ENCODE peak calls at places on chromosomes 3 and 15, in four cellular contexts. S, E, U and Z are unnamed samples.

GRCh38 chr3:57164217-57164605 is 942 bp downstream of the IL17RD start:
- DNase-seq in S (peak; percentile 29), E (peak; percentile 74), U (peak; percentile 26), Z (peak; percentile 66)

GRCh38 chr3:169812844-169813677 is at the start of the genes LRRC34 and LRRIQ4:
- DNase-seq in S (peak; percentile 69), E (peak; percentile 82), U (peak; percentile 82), Z (peak; percentile 89)

GRCh38 chr3:194967126-194968117 is 281.7 kb downstream of the FAM43A start:
- DNase-seq in S (peak; percentile 4), E (no peak), U (no peak), Z (no peak)

GRCh38 chr15:67766963-67767362 is 58.3 kb upstream of the SKOR1 start:
- DNase-seq in S (no peak), E (no peak), U (no peak), Z (no peak)

GRCh38 chr15:50593761-50594160 is 47.3 kb upstream of the USP50 start:
- DNase-seq in S (no peak), E (no peak), U (no peak), Z (no peak)

GRCh38 chr3:79139395-79140060 is 628.3 kb downstream of the ROBO1 start:
- DNase-seq in S (no peak), E (no peak), U (no peak), Z (no peak)

GRCh38 chr3:13022348-13023250 is 50.6 kb downstream of the IQSEC1 start:
- DNase-seq in S (peak; percentile 39), E (peak; percentile 91), U (no peak), Z (peak; percentile 53)

GRCh38 chr15:58066042-58066867 is 744 bp upstream of the ALDH1A2 start:
- DNase-seq in S (peak; percentile 70), E (peak; percentile 77), U (peak; percentile 66), Z (peak; percentile 73)

GRCh38 chr15:63600001-63600645 is 2.9 kb downstream of the FBXL22 start:
- DNase-seq in S (no peak), E (peak; percentile 49), U (no peak), Z (no peak)

GRCh38 chr3:30668051-30668609 is 61.7 kb downstream of the TGFBR2 start:
- DNase-seq in S (no peak), E (no peak), U (no peak), Z (no peak)

GRCh38 chr3:18443670-18444596 is 18.8 kb upstream of the SATB1 start:
- DNase-seq in S (peak; percentile 33), E (peak; percentile 27), U (peak; percentile 31), Z (no peak)

GRCh38 chr3:42688016-42688415 is 2.7 kb downstream of the KLHL40 start:
- DNase-seq in S (no peak), E (no peak), U (no peak), Z (no peak)

GRCh38 chr3:46709147-46709654 is 8.0 kb downstream of the TMIE start:
- DNase-seq in S (no peak), E (no peak), U (no peak), Z (no peak)

GRCh38 chr15:80931191-80931590 is 58.4 kb downstream of the MESD start:
- DNase-seq in S (no peak), E (no peak), U (no peak), Z (no peak)

GRCh38 chr3:56347219-56347871 is 120.9 kb downstream of the ERC2 start:
- DNase-seq in S (peak; percentile 45), E (no peak), U (peak; percentile 10), Z (peak; percentile 49)

GRCh38 chr3:51682079-51682478 is 11.0 kb downstream of the TEX264 start:
- DNase-seq in S (peak; percentile 56), E (peak; percentile 81), U (peak; percentile 74), Z (peak; percentile 90)

GRCh38 chr3:177208223-177208622 is 10.9 kb upstream of the TBL1XR1 start:
- DNase-seq in S (no peak), E (no peak), U (no peak), Z (no peak)

GRCh38 chr3:38552364-38552763 is 56.2 kb downstream of the EXOG start:
- DNase-seq in S (peak; percentile 14), E (no peak), U (no peak), Z (no peak)

GRCh38 chr3:122102191-122102935 is 47.2 kb downstream of the CD86 start:
- DNase-seq in S (no peak), E (no peak), U (no peak), Z (no peak)

GRCh38 chr3:138834359-138835176 is at the start of gene PIK3CB:
- DNase-seq in S (peak; percentile 92), E (peak; percentile 96), U (peak; percentile 93), Z (peak; percentile 89)
- TF ChIP-seq POLR2A in S (no peak), E (peak; percentile 83), U (peak; percentile 88), Z (no peak)

GRCh38 chr15:42155546-42156265 is 730 bp downstream of the PLA2G4F start:
- DNase-seq in S (peak; percentile 84), E (no peak), U (peak; percentile 76), Z (no peak)

GRCh38 chr15:42157981-42158765 is 1.7 kb upstream of the PLA2G4F start:
- DNase-seq in S (peak; percentile 11), E (no peak), U (no peak), Z (no peak)

GRCh38 chr15:42157381-42157780 is 945 bp upstream of the PLA2G4F start:
- DNase-seq in S (peak; percentile 22), E (no peak), U (no peak), Z (no peak)

GRCh38 chr15:42154576-42155355 is 1.7 kb downstream of the PLA2G4F start:
- DNase-seq in S (no peak), E (no peak), U (no peak), Z (no peak)

GRCh38 chr15:42156266-42156922 is at the start of gene PLA2G4F:
- DNase-seq in S (peak; percentile 82), E (peak; percentile 54), U (peak; percentile 83), Z (no peak)
- TF ChIP-seq POLR2A in S (no peak), E (no peak), U (peak; percentile 80), Z (no peak)

DNA sequence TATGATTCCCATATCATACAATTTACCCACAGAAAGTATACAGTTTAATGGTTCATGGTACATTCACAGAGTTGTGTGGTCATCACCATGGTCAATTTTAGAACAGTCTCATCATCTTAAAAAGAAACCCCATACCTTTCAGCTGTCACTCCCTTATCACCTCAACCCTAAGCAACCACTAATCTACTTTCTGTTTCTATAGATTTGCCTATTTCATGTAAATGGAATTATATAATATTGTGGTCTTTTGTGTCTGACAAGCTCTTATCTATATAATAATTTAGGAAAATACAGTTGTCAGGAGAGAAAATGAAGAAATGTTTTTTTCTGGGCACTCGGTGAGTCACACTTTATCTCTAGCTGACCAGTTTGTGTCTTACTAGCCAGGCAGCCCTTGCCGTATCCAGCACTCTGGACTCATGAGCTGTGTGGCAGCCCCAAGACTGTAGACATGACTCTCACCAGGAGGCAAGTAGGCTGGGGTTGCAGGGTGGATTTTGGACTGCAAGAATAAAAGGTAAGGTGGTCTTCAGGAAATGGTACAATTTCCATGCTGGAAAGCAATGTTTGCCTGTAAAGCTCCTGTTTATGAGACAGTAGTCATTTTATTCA is 234.6 kb downstream of the THRB start:
- DNase-seq in S (peak; percentile 36), E (peak; percentile 25), U (no peak), Z (no peak)
- TF ChIP-seq POLR2A in S (no peak), E (no peak), U (no peak), Z (no peak)

GRCh38 chr3:190346541-190346940 is 24.3 kb upstream of the CLDN1 start:
- DNase-seq in S (no peak), E (no peak), U (no peak), Z (no peak)

GRCh38 chr3:190340071-190340470 is 17.8 kb upstream of the CLDN1 start:
- DNase-seq in S (no peak), E (no peak), U (no peak), Z (no peak)

GRCh38 chr3:190345027-190345821 is 23.0 kb upstream of the CLDN1 start:
- DNase-seq in S (no peak), E (peak; percentile 27), U (no peak), Z (no peak)

GRCh38 chr3:190345878-190346277 is 23.6 kb upstream of the CLDN1 start:
- DNase-seq in S (no peak), E (no peak), U (no peak), Z (no peak)
- TF ChIP-seq POLR2A in S (no peak), E (no peak), U (no peak), Z (no peak)

GRCh38 chr15:61404567-61404966 is 175.5 kb upstream of the RORA start:
- DNase-seq in S (no peak), E (no peak), U (no peak), Z (no peak)
- TF ChIP-seq POLR2A in S (no peak), E (no peak), U (no peak), Z (no peak)

DNA sequence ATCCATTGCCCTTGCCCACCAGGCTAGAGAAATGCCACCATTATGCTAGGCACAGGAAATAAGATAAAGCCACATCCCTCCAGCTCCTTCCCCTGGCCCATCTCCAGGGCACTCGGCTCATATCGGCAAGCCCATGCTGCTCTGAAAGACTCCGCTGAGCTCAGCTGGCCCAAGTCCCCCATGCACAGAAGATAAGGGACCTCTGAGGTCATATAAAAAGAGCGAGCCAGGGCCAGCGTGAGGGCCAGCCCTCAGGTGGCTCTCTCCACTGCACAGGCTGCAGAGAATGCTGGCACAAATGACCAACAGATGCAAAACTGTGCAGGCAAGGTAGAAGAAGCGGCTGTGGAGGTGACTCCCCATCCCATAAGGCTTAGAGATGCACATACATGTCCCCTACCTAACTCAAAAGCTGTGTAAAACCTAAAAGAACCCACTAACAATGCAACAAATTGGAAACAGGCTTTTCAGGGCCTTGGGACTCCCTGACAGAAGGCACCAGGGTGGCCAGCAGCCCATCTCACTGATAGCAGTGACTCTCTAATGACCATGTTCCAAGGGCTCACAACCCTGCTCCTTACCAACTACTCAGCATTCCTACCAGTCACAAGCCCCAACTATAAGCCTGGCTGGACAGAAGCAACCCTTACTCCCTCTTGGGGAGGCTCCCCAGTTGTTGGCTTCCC is 3.0 kb downstream of the RAB6B start:
- DNase-seq in S (no peak), E (peak; percentile 91), U (no peak), Z (peak; percentile 67)
- TF ChIP-seq POLR2A in S (no peak), E (no peak), U (no peak), Z (no peak)

GRCh38 chr3:168157903-168158302 is 62.2 kb upstream of the GOLIM4 start:
- DNase-seq in S (no peak), E (no peak), U (no peak), Z (no peak)
- TF ChIP-seq POLR2A in S (no peak), E (no peak), U (no peak), Z (no peak)

DNA sequence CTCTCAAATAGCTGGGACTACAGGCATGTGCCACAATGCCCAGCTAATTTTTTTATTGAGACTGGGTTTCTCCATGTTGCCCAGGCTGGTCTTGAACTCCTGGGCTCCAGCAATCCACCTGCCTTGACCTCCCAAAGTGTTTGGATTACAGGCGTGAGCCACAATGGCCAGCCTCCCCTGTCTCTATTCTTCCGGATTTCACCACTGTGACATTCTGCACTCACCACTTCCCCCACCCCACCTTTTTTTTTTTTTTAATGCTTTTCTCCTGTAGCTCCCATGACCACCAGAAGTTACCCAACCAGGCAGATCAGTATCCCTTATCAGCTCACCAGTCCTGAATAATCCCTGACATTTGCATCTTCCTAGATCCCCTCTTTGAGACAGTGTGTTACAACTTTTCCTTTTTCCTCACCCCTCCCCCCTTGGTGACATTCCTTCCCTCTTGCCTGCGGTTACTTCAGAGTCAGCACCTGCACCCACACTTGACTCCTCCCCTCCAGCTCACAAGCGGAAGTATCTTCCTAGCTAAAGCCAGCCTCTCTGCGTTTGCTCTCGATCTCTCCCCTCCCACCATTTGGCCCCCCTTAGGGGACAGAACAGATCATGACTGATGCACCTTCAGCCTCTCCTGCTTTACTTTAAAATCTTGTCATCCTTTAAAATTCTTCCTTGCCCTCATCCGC is 13.5 kb upstream of the ZNF592 start:
- DNase-seq in S (peak; percentile 75), E (peak; percentile 51), U (peak; percentile 87), Z (peak; percentile 36)
- TF ChIP-seq POLR2A in S (no peak), E (no peak), U (peak; percentile 62), Z (no peak)